ENCODE peak calls at places on chromosome 22, in ten cellular contexts. G, E, L, W, J, M, I, A, F and Q are unnamed samples.

GRCh38 chr22:25027959-25028840 is 75.7 kb downstream of the KIAA1671 start:
- DNase-seq in M (peak; percentile 34), A (peak; percentile 51), E (peak; percentile 46), G (no peak), W (peak; percentile 25), L (no peak), J (peak; percentile 81), F (no peak), I (peak; percentile 72), Q (no peak)

GRCh38 chr22:41862160-41862529 is 29.2 kb downstream of the SREBF2 start:
- DNase-seq in G (no peak), W (no peak), F (no peak), I (no peak), L (peak; percentile 84), E (no peak), M (peak; percentile 49), A (peak; percentile 40), J (no peak), Q (no peak)

GRCh38 chr22:44347549-44347948 is 34.8 kb upstream of the SHISAL1 start:
- DNase-seq in G (no peak), F (no peak), I (no peak), L (no peak), E (no peak), M (no peak), W (no peak), J (no peak), A (no peak), Q (no peak)

GRCh38 chr22:32660292-32660691 is 141.2 kb upstream of the TIMP3 start:
- DNase-seq in M (peak; percentile 76), F (peak; percentile 47), W (peak; percentile 47), A (peak; percentile 78), E (peak; percentile 70), J (peak; percentile 90), I (peak; percentile 82), G (no peak), L (peak; percentile 66), Q (peak; percentile 41)

GRCh38 chr22:24181996-24182560 is 791 bp downstream of the SUSD2 start:
- DNase-seq in F (no peak), E (no peak), W (no peak), J (no peak), L (no peak), I (peak; percentile 69), M (no peak), A (no peak), G (no peak), Q (no peak)

GRCh38 chr22:35150163-35151107 is 84.5 kb downstream of the ISX start:
- DNase-seq in A (peak; percentile 51), L (peak; percentile 67), M (peak; percentile 50), E (peak; percentile 50), I (no peak), W (peak; percentile 51), J (peak; percentile 82), F (peak; percentile 19), G (no peak), Q (no peak)

GRCh38 chr22:30580896-30581295 is 6.4 kb upstream of the GAL3ST1 start:
- DNase-seq in I (no peak), W (no peak), E (no peak), G (no peak), L (no peak), J (no peak), A (no peak), F (no peak), M (no peak), Q (no peak)

GRCh38 chr22:31451709-31452571 is 37.7 kb downstream of the EIF4ENIF1 start:
- DNase-seq in M (peak; percentile 86), W (peak; percentile 62), E (no peak), I (no peak), J (peak; percentile 67), F (peak; percentile 25), L (peak; percentile 67), G (peak; percentile 1), A (peak; percentile 72), Q (peak; percentile 28)

GRCh38 chr22:50676661-50677492 is 4.3 kb downstream of the SHANK3 start:
- DNase-seq in I (peak; percentile 32), L (no peak), A (no peak), W (no peak), J (no peak), F (no peak), G (no peak), M (no peak), E (no peak), Q (no peak)

DNA sequence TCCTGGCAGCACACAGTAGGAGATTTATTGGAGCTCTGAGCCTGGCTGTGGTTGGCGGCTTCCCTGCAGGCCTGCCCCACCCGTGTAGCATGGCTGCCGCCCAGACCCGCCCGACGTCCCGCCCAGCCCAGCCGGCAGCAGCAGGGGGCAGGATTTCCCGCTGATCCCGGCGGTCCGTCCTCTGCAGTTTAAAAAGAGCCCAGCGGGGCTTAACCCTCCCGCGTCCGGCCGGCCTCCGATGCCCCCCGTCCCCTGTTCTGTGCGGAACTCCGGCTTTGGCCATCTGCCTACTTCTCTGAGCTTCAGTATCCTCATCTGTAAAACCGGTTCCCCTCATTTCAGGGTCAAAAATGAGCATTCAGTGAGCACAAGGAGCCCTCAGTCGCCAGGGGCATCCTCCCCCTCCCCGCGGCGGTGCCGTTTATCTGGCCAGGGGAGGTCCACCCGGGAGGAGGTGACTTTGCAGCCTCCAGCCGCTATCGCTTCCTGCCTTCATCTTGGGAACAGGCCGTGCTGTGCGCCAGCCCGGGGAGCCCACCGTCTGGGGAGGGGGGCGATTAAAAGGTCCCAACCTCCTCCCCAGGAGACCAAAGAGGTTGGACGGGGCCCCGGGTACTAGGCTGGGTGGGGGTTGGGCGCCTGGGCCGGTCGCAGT is at the start of gene GAS2L1:
- DNase-seq in G (peak; percentile 33), J (peak; percentile 80), E (peak; percentile 89), W (peak; percentile 73), M (peak; percentile 89), A (peak; percentile 85), I (peak; percentile 93), F (peak; percentile 33), L (peak; percentile 55), Q (no peak)
- H3K4me3 ChIP-seq in G (peak within 1 kb of the TSS; percentile 76), J (peak within 1 kb of the TSS; percentile 88), E (peak within 1 kb of the TSS; percentile 94), W (peak within 1 kb of the TSS; percentile 71), M (peak within 1 kb of the TSS; percentile 71), A (peak within 1 kb of the TSS; percentile 75), I (peak within 1 kb of the TSS; percentile 92), F (peak within 1 kb of the TSS; percentile 76), L (no peak within 1 kb of the TSS), Q (peak within 1 kb of the TSS; percentile 66)

GRCh38 chr22:38075105-38075825 is 8.7 kb downstream of the SLC16A8 start:
- DNase-seq in L (no peak), A (no peak), G (no peak), W (no peak), E (no peak), J (no peak), I (peak; percentile 66), F (no peak), M (no peak), Q (no peak)

GRCh38 chr22:38075961-38076360 is 8.0 kb downstream of the SLC16A8 start:
- DNase-seq in F (no peak), M (no peak), I (peak; percentile 52), E (no peak), L (no peak), W (no peak), A (no peak), J (no peak), G (no peak), Q (no peak)

GRCh38 chr22:38072322-38073149 is 11.4 kb downstream of the SLC16A8 start:
- DNase-seq in G (no peak), M (no peak), F (no peak), J (no peak), A (no peak), E (no peak), I (peak; percentile 66), W (no peak), L (no peak), Q (no peak)

GRCh38 chr22:38073150-38074130 is 10.5 kb downstream of the SLC16A8 start:
- DNase-seq in F (no peak), A (no peak), L (no peak), I (peak; percentile 65), W (no peak), E (no peak), G (no peak), J (no peak), M (no peak), Q (no peak)

GRCh38 chr22:38074181-38075104 is 9.5 kb downstream of the SLC16A8 start:
- DNase-seq in G (peak; percentile 10), W (no peak), M (peak; percentile 41), A (peak; percentile 58), I (peak; percentile 70), J (peak; percentile 89), E (no peak), F (no peak), L (no peak), Q (no peak)
- TF ChIP-seq CTCF in G (peak; percentile 61), W (peak; percentile 79), M (peak; percentile 63), A (peak; percentile 59), I (no peak), J (peak; percentile 92), E (no peak), F (peak; percentile 44), L (no peak), Q (peak; percentile 62)

DNA sequence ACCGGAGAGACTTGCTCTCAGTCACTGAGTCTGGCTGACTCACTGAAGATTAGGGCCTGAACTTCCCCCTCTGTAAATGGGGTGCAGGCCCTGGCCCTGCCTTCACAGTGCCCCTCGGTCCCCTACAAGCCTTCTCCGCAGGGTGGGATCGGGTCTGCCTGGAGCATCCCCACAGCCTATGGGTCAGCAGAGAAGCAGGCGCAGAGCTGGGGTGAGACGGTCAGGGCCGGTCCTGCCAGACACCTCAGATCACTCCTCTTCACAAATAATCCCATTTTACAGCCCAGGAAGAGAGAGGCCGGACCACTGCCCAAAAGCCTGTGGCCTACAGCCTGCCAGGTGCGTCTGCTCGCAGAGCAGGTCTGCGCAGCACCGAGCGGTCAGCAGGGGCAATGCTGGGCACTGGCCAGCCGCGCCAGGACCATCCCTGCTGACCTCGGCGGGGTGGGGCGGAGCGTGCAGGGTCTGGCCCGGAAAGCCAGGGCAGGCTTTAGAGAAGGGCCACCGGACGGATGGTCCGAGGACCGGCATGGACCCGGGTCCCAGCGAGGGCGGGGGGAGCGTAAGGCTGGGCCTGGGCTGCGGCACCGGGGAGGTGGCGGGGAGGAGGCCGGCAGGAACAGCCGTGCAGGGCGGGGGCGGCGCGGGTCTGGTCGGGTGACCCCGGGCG is 518 bp upstream of the SEPTIN5 start:
- DNase-seq in W (no peak), G (no peak), L (no peak), M (no peak), J (peak; percentile 60), F (no peak), I (peak; percentile 85), E (no peak), A (no peak), Q (no peak)
- H3K4me3 ChIP-seq in W (peak overlapping the region; percentile 48), G (peak overlapping the region; percentile 48), L (no peak overlapping the region), M (peak overlapping the region; percentile 63), J (peak overlapping the region; percentile 55), F (peak overlapping the region; percentile 9), I (peak overlapping the region; percentile 31), E (peak overlapping the region; percentile 62), A (peak overlapping the region; percentile 36), Q (peak overlapping the region; percentile 38)

DNA sequence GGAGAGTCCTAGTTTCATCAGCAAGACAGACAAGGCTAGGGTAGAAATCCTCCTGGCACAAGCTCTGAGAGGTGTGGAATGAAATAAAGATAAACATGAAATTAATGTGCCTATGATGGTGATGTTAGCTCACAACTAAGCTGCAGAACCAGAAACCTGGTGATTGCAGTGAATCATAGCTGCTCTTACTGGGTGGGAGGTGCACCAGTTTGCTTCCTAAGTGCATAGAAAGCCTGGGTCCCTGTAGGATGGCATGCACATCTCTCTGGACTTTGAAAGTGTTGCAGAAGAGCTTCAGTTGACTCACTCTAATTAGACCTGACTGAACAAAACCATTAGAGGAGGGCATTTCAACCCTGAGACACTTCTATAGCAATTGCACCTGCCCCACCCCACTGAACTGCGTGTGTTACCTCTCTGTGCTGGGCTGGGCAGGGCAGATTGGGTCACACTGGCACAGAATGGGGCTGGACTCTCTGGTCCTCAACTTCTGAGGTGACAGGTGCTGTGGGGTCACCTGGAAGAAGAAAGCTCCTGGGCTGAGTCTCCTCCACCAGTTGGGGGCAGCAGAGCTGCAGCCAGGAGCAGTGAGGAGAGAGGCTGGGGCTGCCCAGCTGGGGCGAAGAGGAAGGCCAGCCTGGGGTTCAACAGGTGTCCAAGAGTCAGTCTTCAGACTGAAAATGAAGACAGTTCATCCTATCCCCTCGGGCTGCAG is 57.9 kb downstream of the GGTLC2 start:
- DNase-seq in A (no peak), E (no peak), W (no peak), J (peak; percentile 64), F (no peak), I (no peak), G (no peak), L (peak; percentile 59), M (no peak), Q (no peak)
- TF ChIP-seq CTCF in A (peak; percentile 48), E (no peak), W (peak; percentile 29), J (peak; percentile 59), F (peak; percentile 12), I (no peak), G (peak; percentile 9), L (peak; percentile 89), M (peak; percentile 54), Q (no peak)